ENCODE peak calls at places on chromosomes 1 and 21, in nine cellular contexts. One of them, this sample, is unnamed.

GRCh38 chr1:158781104-158781503 is at the start of gene OR6N2:
- DNase-seq in A549: no peak
- DNase-seq in stimulated activated CD4-positive, alpha-beta T cell treated with anti-CD3 and anti-CD28 coated beads, Interleukin-1b, Interleukin-23, amount 100 ng/mL, for 24 hours: no peak
- DNase-seq in H9: no peak
- DNase-seq in CD4-positive, alpha-beta T cell: no peak
- DNase-seq in T-helper 17 cell: no peak
- DNase-seq in RCC 7860: no peak
- DNase-seq in BE2C: no peak
- DNase-seq in NCI-H2171: no peak
- DNase-seq in this sample: no peak

GRCh38 chr1:62962794-62963776 is 179.2 kb downstream of the ATG4C start:
- DNase-seq in BE2C: peak; percentile 39
- DNase-seq in T-helper 17 cell: no peak
- DNase-seq in CD4-positive, alpha-beta T cell: no peak
- DNase-seq in H9: peak; percentile 91
- DNase-seq in NCI-H2171: no peak
- DNase-seq in RCC 7860: peak; percentile 10
- DNase-seq in stimulated activated CD4-positive, alpha-beta T cell treated with anti-CD3 and anti-CD28 coated beads, Interleukin-1b, Interleukin-23, amount 100 ng/mL, for 24 hours: no peak
- DNase-seq in A549: peak; percentile 31
- DNase-seq in this sample: no peak

GRCh38 chr1:1351511-1352427 is 2.6 kb upstream of the DVL1 start:
- DNase-seq in H9: no peak
- DNase-seq in NCI-H2171: no peak
- DNase-seq in BE2C: no peak
- DNase-seq in RCC 7860: no peak
- DNase-seq in A549: no peak
- DNase-seq in stimulated activated CD4-positive, alpha-beta T cell treated with anti-CD3 and anti-CD28 coated beads, Interleukin-1b, Interleukin-23, amount 100 ng/mL, for 24 hours: no peak
- DNase-seq in T-helper 17 cell: no peak
- DNase-seq in CD4-positive, alpha-beta T cell: no peak
- DNase-seq in this sample: no peak

GRCh38 chr1:73911849-73912248 is 286.1 kb downstream of the LRRIQ3 start:
- DNase-seq in A549: no peak
- DNase-seq in T-helper 17 cell: no peak
- DNase-seq in H9: no peak
- DNase-seq in stimulated activated CD4-positive, alpha-beta T cell treated with anti-CD3 and anti-CD28 coated beads, Interleukin-1b, Interleukin-23, amount 100 ng/mL, for 24 hours: no peak
- DNase-seq in RCC 7860: no peak
- DNase-seq in NCI-H2171: no peak
- DNase-seq in BE2C: no peak
- DNase-seq in CD4-positive, alpha-beta T cell: no peak
- DNase-seq in this sample: no peak

GRCh38 chr1:65958561-65959350 is 166.1 kb downstream of the PDE4B start:
- DNase-seq in RCC 7860: peak; percentile 29
- DNase-seq in CD4-positive, alpha-beta T cell: peak; percentile 3
- DNase-seq in T-helper 17 cell: no peak
- DNase-seq in A549: peak; percentile 65
- DNase-seq in BE2C: peak; percentile 11
- DNase-seq in H9: no peak
- DNase-seq in NCI-H2171: peak; percentile 14
- DNase-seq in stimulated activated CD4-positive, alpha-beta T cell treated with anti-CD3 and anti-CD28 coated beads, Interleukin-1b, Interleukin-23, amount 100 ng/mL, for 24 hours: no peak
- DNase-seq in this sample: no peak

GRCh38 chr1:168643152-168643551 is 66.7 kb downstream of the XCL1 start:
- DNase-seq in BE2C: no peak
- DNase-seq in H9: no peak
- DNase-seq in stimulated activated CD4-positive, alpha-beta T cell treated with anti-CD3 and anti-CD28 coated beads, Interleukin-1b, Interleukin-23, amount 100 ng/mL, for 24 hours: no peak
- DNase-seq in RCC 7860: peak; percentile 87
- DNase-seq in A549: no peak
- DNase-seq in T-helper 17 cell: no peak
- DNase-seq in NCI-H2171: no peak
- DNase-seq in CD4-positive, alpha-beta T cell: no peak
- DNase-seq in this sample: no peak

GRCh38 chr1:209800984-209801834 is 4.7 kb downstream of the IRF6 start:
- DNase-seq in NCI-H2171: no peak
- DNase-seq in RCC 7860: no peak
- DNase-seq in BE2C: peak; percentile 39
- DNase-seq in H9: no peak
- DNase-seq in T-helper 17 cell: no peak
- DNase-seq in CD4-positive, alpha-beta T cell: no peak
- DNase-seq in A549: no peak
- DNase-seq in stimulated activated CD4-positive, alpha-beta T cell treated with anti-CD3 and anti-CD28 coated beads, Interleukin-1b, Interleukin-23, amount 100 ng/mL, for 24 hours: no peak
- DNase-seq in this sample: no peak

GRCh38 chr1:8094481-8095241 is 68.6 kb upstream of the ERRFI1 start:
- DNase-seq in CD4-positive, alpha-beta T cell: no peak
- DNase-seq in BE2C: no peak
- DNase-seq in stimulated activated CD4-positive, alpha-beta T cell treated with anti-CD3 and anti-CD28 coated beads, Interleukin-1b, Interleukin-23, amount 100 ng/mL, for 24 hours: no peak
- DNase-seq in T-helper 17 cell: no peak
- DNase-seq in RCC 7860: peak; percentile 91
- DNase-seq in A549: peak; percentile 88
- DNase-seq in H9: no peak
- DNase-seq in NCI-H2171: no peak
- DNase-seq in this sample: no peak

GRCh38 chr1:5513891-5514515 is 478.2 kb downstream of the NPHP4 start:
- DNase-seq in H9: no peak
- DNase-seq in T-helper 17 cell: no peak
- DNase-seq in A549: no peak
- DNase-seq in RCC 7860: no peak
- DNase-seq in CD4-positive, alpha-beta T cell: no peak
- DNase-seq in NCI-H2171: peak; percentile 32
- DNase-seq in BE2C: no peak
- DNase-seq in stimulated activated CD4-positive, alpha-beta T cell treated with anti-CD3 and anti-CD28 coated beads, Interleukin-1b, Interleukin-23, amount 100 ng/mL, for 24 hours: no peak
- DNase-seq in this sample: no peak

GRCh38 chr1:65509912-65510680 is 89.6 kb downstream of the LEPR start:
- DNase-seq in stimulated activated CD4-positive, alpha-beta T cell treated with anti-CD3 and anti-CD28 coated beads, Interleukin-1b, Interleukin-23, amount 100 ng/mL, for 24 hours: no peak
- DNase-seq in H9: no peak
- DNase-seq in CD4-positive, alpha-beta T cell: no peak
- DNase-seq in RCC 7860: peak; percentile 34
- DNase-seq in BE2C: no peak
- DNase-seq in NCI-H2171: no peak
- DNase-seq in T-helper 17 cell: no peak
- DNase-seq in A549: no peak
- DNase-seq in this sample: no peak

GRCh38 chr1:14706656-14707055 is 108.2 kb downstream of the KAZN start:
- DNase-seq in RCC 7860: no peak
- DNase-seq in BE2C: no peak
- DNase-seq in H9: no peak
- DNase-seq in stimulated activated CD4-positive, alpha-beta T cell treated with anti-CD3 and anti-CD28 coated beads, Interleukin-1b, Interleukin-23, amount 100 ng/mL, for 24 hours: no peak
- DNase-seq in NCI-H2171: no peak
- DNase-seq in T-helper 17 cell: no peak
- DNase-seq in CD4-positive, alpha-beta T cell: no peak
- DNase-seq in A549: no peak
- DNase-seq in this sample: no peak

GRCh38 chr21:42254631-42255030 is 35.7 kb downstream of the ABCG1 start:
- DNase-seq in A549: no peak
- DNase-seq in CD4-positive, alpha-beta T cell: no peak
- DNase-seq in RCC 7860: no peak
- DNase-seq in stimulated activated CD4-positive, alpha-beta T cell treated with anti-CD3 and anti-CD28 coated beads, Interleukin-1b, Interleukin-23, amount 100 ng/mL, for 24 hours: no peak
- DNase-seq in T-helper 17 cell: no peak
- DNase-seq in H9: no peak
- DNase-seq in BE2C: no peak
- DNase-seq in NCI-H2171: no peak
- DNase-seq in this sample: no peak

GRCh38 chr1:92362970-92363369 is 64.1 kb downstream of the RPAP2 start:
- DNase-seq in BE2C: no peak
- DNase-seq in T-helper 17 cell: no peak
- DNase-seq in RCC 7860: no peak
- DNase-seq in H9: no peak
- DNase-seq in NCI-H2171: no peak
- DNase-seq in CD4-positive, alpha-beta T cell: no peak
- DNase-seq in stimulated activated CD4-positive, alpha-beta T cell treated with anti-CD3 and anti-CD28 coated beads, Interleukin-1b, Interleukin-23, amount 100 ng/mL, for 24 hours: no peak
- DNase-seq in A549: no peak
- DNase-seq in this sample: no peak

This sample was measured in epithelial cell of proximal tubule.